ENCODE peak calls at places on chromosomes 5 and 9, in five cellular contexts. X is fibroblast of lung; D is CD8-positive, alpha-beta T cell; B is AG09319; S is activated B cell treated with CpG ODN at 0.5 μM for 24 hours. C is an unnamed sample.

GRCh38 chr9:134130503-134131375 is 5.1 kb upstream of the WDR5 start:
- DNase-seq in D (no peak), B (no peak), X (peak), S (no peak), C (no peak)

GRCh38 chr9:928363-929042 is 48.0 kb upstream of the DMRT3 start:
- DNase-seq in S (no peak), B (no peak), D (no peak), X (no peak), C (no peak)

GRCh38 chr9:82957526-82958379 is 105.2 kb downstream of the RASEF start:
- DNase-seq in S (no peak), X (peak), D (no peak), B (no peak), C (no peak)

GRCh38 chr5:107618233-107618632 is 52.5 kb downstream of the EFNA5 start:
- DNase-seq in B (no peak), S (no peak), X (peak), D (no peak), C (no peak)

GRCh38 chr5:132422720-132423442 is 53.4 kb downstream of the SLC22A5 start:
- DNase-seq in D (no peak), B (no peak), S (no peak), X (peak), C (no peak)

GRCh38 chr5:137753227-137753985 is 757 bp downstream of the HNRNPA0 start:
- DNase-seq in X (no peak), S (peak), D (peak), B (no peak), C (peak)

GRCh38 chr5:134141346-134142050 is 27.0 kb downstream of the TCF7 start:
- DNase-seq in S (no peak), X (no peak), D (peak), B (no peak), C (no peak)

GRCh38 chr5:120479066-120479465 is 15.0 kb downstream of the PRR16 start:
- DNase-seq in D (no peak), B (no peak), X (peak), S (no peak), C (no peak)

GRCh38 chr5:133842846-133843725 is 125.3 kb downstream of the C5orf15 start:
- DNase-seq in B (no peak), D (no peak), X (peak), S (no peak), C (peak)

GRCh38 chr5:101535626-101536025 is 632.5 kb upstream of the ST8SIA4 start:
- DNase-seq in S (no peak), D (no peak), X (peak), B (no peak), C (no peak)

GRCh38 chr5:66849803-66850202 is 253.6 kb downstream of the MAST4 start:
- DNase-seq in S (no peak), X (peak), B (no peak), D (no peak), C (no peak)

GRCh38 chr9:108956627-108957026 is 22.4 kb downstream of the ABITRAM start:
- DNase-seq in D (no peak), B (no peak), X (no peak), S (no peak), C (no peak)

GRCh38 chr5:58318468-58318867 is 141.4 kb downstream of the PLK2 start:
- DNase-seq in B (peak), X (peak), D (no peak), S (no peak), C (no peak)

GRCh38 chr5:68251386-68251785 is 35.8 kb downstream of the PIK3R1 start:
- DNase-seq in X (peak), S (no peak), B (no peak), D (peak), C (peak)

GRCh38 chr5:109350537-109351270 is 59.1 kb downstream of the PJA2 start:
- DNase-seq in B (no peak), X (peak), S (no peak), D (no peak), C (no peak)

GRCh38 chr9:99093492-99093791 is 11.5 kb upstream of the TGFBR1 start:
- DNase-seq in X (no peak), B (no peak), S (no peak), D (no peak), C (no peak)

GRCh38 chr5:144191461-144191860 is 20.8 kb downstream of the KCTD16 start:
- DNase-seq in D (no peak), S (no peak), X (no peak), B (no peak), C (no peak)

GRCh38 chr5:59103303-59103702 is 520.4 kb downstream of the RAB3C start:
- DNase-seq in S (no peak), X (no peak), D (no peak), B (no peak), C (no peak)

GRCh38 chr9:79026311-79026710 is 545.5 kb upstream of the TLE4 start:
- DNase-seq in D (no peak), X (peak), S (no peak), B (no peak), C (no peak)

GRCh38 chr9:88954073-88954472 is 37.2 kb upstream of the S1PR3 start:
- DNase-seq in B (no peak), X (peak), D (no peak), S (no peak), C (no peak)

GRCh38 chr5:33726422-33727165 is 165.2 kb downstream of the ADAMTS12 start:
- DNase-seq in S (no peak), X (peak), D (no peak), B (no peak), C (no peak)

GRCh38 chr5:95803271-95804148 is 19.0 kb downstream of the GLRX start:
- DNase-seq in B (no peak), S (no peak), D (no peak), X (no peak), C (no peak)

GRCh38 chr5:123754903-123755302 is 242.9 kb downstream of the CSNK1G3 start:
- DNase-seq in B (no peak), X (peak), S (no peak), D (no peak), C (no peak)
- TF ChIP-seq CTCF in B (no peak), X (no peak), S (no peak), D (no peak), C (no peak)

GRCh38 chr5:148584103-148584502 is 70.2 kb downstream of the HTR4 start:
- DNase-seq in X (no peak), B (no peak), D (no peak), S (no peak), C (no peak)

GRCh38 chr5:148583421-148583965 is 70.8 kb downstream of the HTR4 start:
- DNase-seq in X (no peak), S (no peak), B (no peak), D (no peak), C (no peak)

GRCh38 chr5:148586796-148587195 is 67.5 kb downstream of the HTR4 start:
- DNase-seq in S (no peak), X (no peak), D (no peak), B (no peak), C (no peak)

GRCh38 chr5:148585988-148586387 is 68.3 kb downstream of the HTR4 start:
- DNase-seq in B (no peak), S (no peak), X (no peak), D (no peak), C (no peak)
- TF ChIP-seq CTCF in B (no peak), S (no peak), X (no peak), D (no peak), C (no peak)

DNA sequence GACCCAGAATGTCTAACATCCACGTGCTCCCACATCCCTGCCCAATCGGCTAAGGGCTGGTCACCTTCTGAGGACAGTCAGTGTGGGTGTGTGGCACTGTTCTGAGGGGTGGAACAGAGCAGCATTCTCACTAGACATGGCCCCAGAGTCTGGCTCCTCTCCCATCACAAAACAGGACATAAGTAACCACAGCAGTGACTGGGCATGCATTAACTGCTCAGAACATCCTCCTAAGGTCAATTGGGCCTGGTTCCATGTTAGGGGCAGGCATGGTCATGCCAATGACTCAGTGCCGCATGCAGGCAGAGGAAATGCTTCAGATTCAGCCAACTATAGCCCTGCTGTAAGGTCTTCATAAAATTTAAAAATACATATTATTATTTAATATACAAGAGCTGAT is 12.9 kb downstream of the MACROH2A1 start:
- DNase-seq in X (peak), B (no peak), D (no peak), S (no peak), C (no peak)
- TF ChIP-seq CTCF in X (no peak), B (no peak), D (no peak), S (no peak), C (no peak)

GRCh38 chr9:135975834-135976233 is 14.7 kb upstream of the UBAC1 start:
- DNase-seq in D (no peak), B (no peak), X (no peak), S (no peak), C (no peak)
- TF ChIP-seq CTCF in D (no peak), B (no peak), X (no peak), S (no peak), C (no peak)

DNA sequence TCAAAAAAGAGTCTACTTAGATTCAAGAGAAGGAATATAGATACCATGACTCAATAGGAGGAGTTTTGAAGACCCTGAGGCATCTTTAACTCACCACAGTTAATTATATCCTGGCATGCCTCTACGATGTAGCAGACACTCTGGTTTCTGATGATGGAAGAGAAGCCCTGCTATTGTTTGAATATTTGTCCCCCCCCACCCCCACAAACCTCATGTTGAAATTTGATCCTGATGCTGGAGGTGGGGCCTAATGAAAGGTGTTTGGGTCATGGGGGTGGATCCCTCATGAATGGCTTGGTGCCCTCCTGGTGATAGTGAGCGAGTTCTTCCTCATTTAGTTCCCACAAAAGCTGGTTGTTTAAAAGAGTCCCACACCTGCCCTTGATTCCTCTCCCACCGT is 147.9 kb upstream of the TBCA start:
- DNase-seq in S (no peak), B (no peak), X (no peak), D (no peak), C (no peak)
- TF ChIP-seq CTCF in S (no peak), B (no peak), X (no peak), D (no peak), C (no peak)

DNA sequence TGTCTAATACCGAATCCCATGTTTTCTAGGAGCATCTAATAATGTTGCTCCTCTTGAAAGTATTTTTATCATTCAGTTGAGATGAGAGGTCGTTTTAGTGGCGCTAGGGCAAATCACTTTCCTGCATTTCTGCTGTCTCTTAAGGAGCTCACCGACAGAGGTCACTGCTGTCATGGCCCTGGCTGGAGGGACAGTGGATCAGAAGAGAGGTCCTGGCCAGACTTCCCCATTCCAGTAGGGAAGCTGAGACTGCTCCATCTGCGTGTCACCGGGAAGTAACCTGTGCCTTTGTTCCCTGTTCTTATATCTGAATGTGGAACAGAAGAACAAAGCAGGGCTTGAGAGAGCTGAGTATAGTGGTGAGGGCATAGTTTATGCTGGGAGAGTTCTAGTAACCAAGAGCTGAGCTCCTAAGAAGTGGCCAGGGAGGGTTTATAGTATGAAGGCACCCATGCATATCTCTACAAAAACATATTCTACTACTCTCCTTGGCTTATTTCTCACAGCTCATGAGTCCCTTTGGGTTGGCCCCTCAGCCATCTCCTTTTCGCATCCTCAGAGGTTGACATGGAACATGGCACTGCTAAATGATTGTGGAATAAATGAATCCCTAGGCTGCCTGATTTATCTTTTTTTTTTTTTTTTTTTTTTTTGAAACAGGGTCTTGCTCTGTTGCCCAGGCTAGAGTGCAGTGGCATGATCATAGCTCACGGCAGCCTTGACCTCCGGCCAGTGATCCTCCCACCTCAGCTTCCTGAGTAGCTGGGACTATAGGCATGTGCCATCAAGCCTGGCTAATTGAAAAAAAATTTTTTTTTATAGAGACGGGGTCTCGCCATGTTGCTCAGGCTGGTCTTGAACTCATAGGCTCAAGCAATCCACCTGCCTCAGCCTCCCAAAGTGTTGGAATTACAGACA is 27.2 kb downstream of the ATP6V0E1 start:
- DNase-seq in S (no peak), B (no peak), D (no peak), X (peak), C (no peak)
- TF ChIP-seq CTCF in S (no peak), B (peak), D (no peak), X (peak), C (no peak)

GRCh38 chr9:33416996-33417395 is 14.6 kb upstream of the AQP7 start:
- DNase-seq in D (peak), B (no peak), S (no peak), X (no peak), C (peak)

GRCh38 chr9:33414263-33414662 is 11.9 kb upstream of the AQP7 start:
- DNase-seq in D (no peak), B (no peak), S (no peak), X (no peak), C (no peak)

GRCh38 chr9:33419904-33420303 is 17.5 kb upstream of the AQP7 start:
- DNase-seq in X (no peak), S (no peak), D (no peak), B (no peak), C (no peak)

GRCh38 chr9:33418090-33418489 is 15.7 kb upstream of the AQP7 start:
- DNase-seq in D (no peak), X (no peak), S (no peak), B (no peak), C (no peak)

GRCh38 chr9:33415152-33416038 is 13.0 kb upstream of the AQP7 start:
- DNase-seq in D (peak), S (peak), X (peak), B (no peak), C (peak)
- TF ChIP-seq CTCF in D (peak), S (no peak), X (peak), B (peak), C (peak)

GRCh38 chr9:16329699-16330113 is 540.8 kb downstream of the BNC2 start:
- DNase-seq in X (peak), B (no peak), S (no peak), D (no peak), C (no peak)
- TF ChIP-seq CTCF in X (no peak), B (no peak), S (no peak), D (no peak), C (no peak)

C was measured in CD4-positive, alpha-beta T cell.